ENCODE peak calls at places on chromosomes 7 and 10, in five cellular contexts. N is left colon, A is hepatocyte, V is chondrocyte, J is IMR-90. S is an unnamed sample.

GRCh38 chr10:122099562-122099961 is 110.6 kb downstream of the TACC2 start:
- DNase-seq in N (no peak), A (no peak), V (no peak), J (no peak), S (no peak)

GRCh38 chr7:50793115-50793946 is 10.6 kb upstream of the GRB10 start:
- DNase-seq in N (peak), A (peak), V (no peak), J (peak), S (peak)

GRCh38 chr10:44369296-44369695 is 15.6 kb downstream of the CXCL12 start:
- DNase-seq in N (no peak), A (no peak), V (peak), J (peak), S (no peak)

GRCh38 chr7:84701524-84702306 is 485.1 kb downstream of the SEMA3D start:
- DNase-seq in N (no peak), A (peak), V (no peak), J (peak), S (no peak)

GRCh38 chr7:27192546-27193334 is 7.2 kb downstream of the HOXA13 start:
- DNase-seq in N (peak), A (no peak), V (no peak), J (no peak), S (no peak)

GRCh38 chr10:4067552-4068254 is 282.7 kb upstream of the KLF6 start:
- DNase-seq in N (peak), A (no peak), V (no peak), J (no peak), S (no peak)

GRCh38 chr7:2106920-2107319 is 125.8 kb downstream of the MAD1L1 start:
- DNase-seq in N (no peak), A (peak), V (no peak), J (peak), S (peak)

GRCh38 chr7:15891151-15891842 is 204.8 kb upstream of the MEOX2 start:
- DNase-seq in N (no peak), A (no peak), V (no peak), J (peak), S (no peak)

GRCh38 chr7:123624527-123625183 is 23.0 kb downstream of the ASB15 start:
- DNase-seq in N (no peak), A (peak), V (no peak), J (peak), S (peak)

GRCh38 chr10:44988957-44989620 is 10.5 kb upstream of the DEPP1 start:
- DNase-seq in N (no peak), A (no peak), V (no peak), J (no peak), S (no peak)

GRCh38 chr7:121167971-121168370 is 160.8 kb upstream of the WNT16 start:
- DNase-seq in N (no peak), A (no peak), V (no peak), J (peak), S (no peak)

GRCh38 chr7:86898171-86898570 is 161.3 kb downstream of the ELAPOR2 start:
- DNase-seq in N (no peak), A (no peak), V (no peak), J (no peak), S (no peak)

GRCh38 chr7:150964593-150965111 is 13.5 kb downstream of the KCNH2 start:
- DNase-seq in N (no peak), A (no peak), V (no peak), J (no peak), S (peak)

GRCh38 chr10:44950326-44951225 is 9.0 kb upstream of the RASSF4 start:
- DNase-seq in N (no peak), A (no peak), V (no peak), J (no peak), S (no peak)

GRCh38 chr7:112989531-112989930 is 97.1 kb downstream of the GPR85 start:
- DNase-seq in N (no peak), A (no peak), V (no peak), J (peak), S (no peak)

GRCh38 chr7:24536670-24537069 is 36.6 kb upstream of the PALS2 start:
- DNase-seq in N (no peak), A (no peak), V (no peak), J (no peak), S (no peak)

GRCh38 chr7:15015545-15016314 is 113.2 kb upstream of the DGKB start:
- DNase-seq in N (no peak), A (peak), V (no peak), J (peak), S (no peak)

GRCh38 chr10:30178565-30178964 is 119.2 kb upstream of the JCAD start:
- DNase-seq in N (no peak), A (no peak), V (no peak), J (peak), S (no peak)

GRCh38 chr7:112147752-112148435 is 58.3 kb downstream of the DOCK4 start:
- DNase-seq in N (no peak), A (no peak), V (no peak), J (no peak), S (no peak)

GRCh38 chr7:86629-87028 is 105.7 kb upstream of the FAM20C start:
- DNase-seq in N (no peak), A (peak), V (no peak), J (no peak), S (no peak)

GRCh38 chr10:95909591-95909990 is 1.8 kb downstream of the CC2D2B start:
- DNase-seq in N (no peak), A (no peak), V (no peak), J (no peak), S (no peak)

GRCh38 chr10:74821501-74821900 is 4.9 kb upstream of the KAT6B start:
- DNase-seq in N (peak), A (no peak), V (no peak), J (no peak), S (no peak)

GRCh38 chr7:77765906-77766800 is 32.1 kb downstream of the TMEM60 start:
- DNase-seq in N (no peak), A (peak), V (no peak), J (peak), S (no peak)